ENCODE peak calls at places on chromosomes 13 and 19, in nine cellular contexts. I, F, O, X, A, K, L, B and Y are unnamed samples.

GRCh38 chr19:48445256-48445605 is 552 bp upstream of the GRWD1 start:
- DNase-seq in L (no peak), A (peak), F (no peak), B (peak), X (peak), K (peak), O (peak), I (no peak), Y (peak)

GRCh38 chr13:65768545-65768944 is 1461.6 kb downstream of the PCDH9 start:
- DNase-seq in I (no peak), O (no peak), F (no peak), K (no peak), L (no peak), A (no peak), B (no peak), X (no peak), Y (no peak)

GRCh38 chr13:37075164-37075563 is 15.7 kb upstream of the SUPT20H start:
- DNase-seq in F (no peak), I (no peak), A (no peak), B (no peak), K (no peak), L (no peak), O (no peak), X (peak), Y (no peak)

GRCh38 chr13:44576396-44577235 is 486 bp upstream of the TSC22D1 start:
- DNase-seq in O (no peak), F (no peak), K (peak), A (peak), B (no peak), L (peak), I (no peak), X (peak), Y (no peak)

GRCh38 chr19:48415395-48415794 is 21.9 kb downstream of the GRIN2D start:
- DNase-seq in K (peak), O (peak), L (no peak), X (peak), I (peak), A (peak), F (peak), B (peak), Y (peak)

GRCh38 chr19:5017235-5017634 is 48.3 kb downstream of the KDM4B start:
- DNase-seq in I (no peak), O (no peak), F (no peak), K (peak), L (no peak), X (no peak), B (no peak), A (peak), Y (peak)

GRCh38 chr19:5801796-5802616 is 2.9 kb upstream of the NRTN start:
- DNase-seq in B (peak), F (no peak), K (peak), L (no peak), O (no peak), A (no peak), X (peak), I (no peak), Y (peak)

GRCh38 chr13:44116562-44117315 is 237.0 kb downstream of the LACC1 start:
- DNase-seq in B (peak), O (no peak), A (no peak), X (peak), L (no peak), F (no peak), K (no peak), I (no peak), Y (no peak)

GRCh38 chr19:31733591-31733990 is 384.4 kb upstream of the TSHZ3 start:
- DNase-seq in O (no peak), F (no peak), L (no peak), A (no peak), X (no peak), B (no peak), K (no peak), I (peak), Y (no peak)

GRCh38 chr19:42176990-42177685 is 40.3 kb downstream of the DEDD2 start:
- DNase-seq in K (peak), B (peak), A (peak), X (peak), O (peak), L (peak), I (peak), F (peak), Y (peak)

GRCh38 chr19:17138937-17139598 is 63.5 kb downstream of the MYO9B start:
- DNase-seq in A (no peak), F (no peak), I (peak), O (no peak), L (no peak), K (no peak), B (peak), X (no peak), Y (no peak)

GRCh38 chr19:17136617-17137016 is 61.0 kb downstream of the MYO9B start:
- DNase-seq in X (no peak), O (no peak), F (no peak), L (no peak), B (no peak), K (no peak), A (no peak), I (no peak), Y (no peak)

GRCh38 chr19:17137417-17137816 is 61.8 kb downstream of the MYO9B start:
- DNase-seq in A (no peak), B (no peak), I (peak), L (no peak), K (no peak), F (no peak), X (peak), O (no peak), Y (no peak)

GRCh38 chr19:17136026-17136425 is 60.4 kb downstream of the MYO9B start:
- DNase-seq in B (peak), X (peak), F (no peak), L (no peak), A (no peak), O (no peak), K (peak), I (no peak), Y (no peak)
- H3K4me3 ChIP-seq in B (peak), X (no peak), F (no peak), L (no peak), A (no peak), O (peak), K (peak), I (no peak), Y (no peak)

DNA sequence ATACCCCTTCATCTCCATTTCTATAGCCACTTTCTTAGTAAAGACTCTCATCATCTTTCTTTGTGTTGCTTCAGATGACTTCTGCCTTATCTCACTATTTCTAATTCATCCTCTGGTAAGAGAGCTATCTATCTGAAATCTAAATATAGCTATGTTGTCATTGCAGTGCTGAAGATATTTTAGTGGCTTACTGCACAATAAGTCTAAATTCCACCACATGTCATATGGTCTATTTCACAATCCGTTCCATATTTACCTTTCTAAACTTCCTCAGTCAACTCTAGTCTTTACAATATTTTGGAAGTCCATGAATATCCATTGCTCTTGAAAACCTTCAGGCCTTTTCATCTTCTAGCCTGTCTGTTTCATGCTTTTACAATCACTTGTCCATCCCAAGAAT is 465.1 kb upstream of the SLC10A2 start:
- DNase-seq in X (no peak), F (no peak), B (no peak), A (no peak), I (no peak), O (no peak), L (no peak), K (no peak), Y (no peak)
- H3K4me3 ChIP-seq in X (no peak), F (no peak), B (no peak), A (no peak), I (no peak), O (no peak), L (no peak), K (no peak), Y (no peak)

GRCh38 chr19:3604227-3604986 is 2.3 kb downstream of the TBXA2R start:
- DNase-seq in A (no peak), O (no peak), B (no peak), F (no peak), X (peak), K (no peak), L (no peak), I (no peak), Y (no peak)

GRCh38 chr19:3605770-3606169 is 905 bp downstream of the TBXA2R start:
- DNase-seq in L (no peak), F (no peak), K (no peak), I (no peak), A (no peak), X (no peak), B (no peak), O (no peak), Y (no peak)

GRCh38 chr19:3606174-3606689 is 443 bp downstream of the TBXA2R start:
- DNase-seq in O (peak), I (no peak), F (peak), L (no peak), X (peak), A (no peak), B (no peak), K (peak), Y (no peak)

GRCh38 chr19:3604987-3605343 is 1.7 kb downstream of the TBXA2R start:
- DNase-seq in O (no peak), X (peak), A (no peak), F (no peak), B (no peak), L (no peak), K (no peak), I (no peak), Y (no peak)

DNA sequence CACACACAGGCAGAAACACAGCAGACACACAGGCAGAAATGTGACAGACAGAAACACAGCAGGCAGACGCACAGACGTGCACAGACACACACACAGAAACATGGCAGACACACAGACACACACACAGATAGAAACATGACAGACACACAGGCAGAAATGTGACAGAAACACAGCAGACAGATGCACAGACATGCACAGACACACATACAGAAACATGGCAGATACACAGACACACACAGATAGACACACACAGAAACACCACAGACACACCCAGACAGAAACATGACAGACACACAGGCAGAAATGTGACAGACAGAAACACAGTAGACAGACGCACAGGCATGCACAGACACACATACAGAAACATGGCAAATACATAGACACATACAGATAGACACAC is 1.3 kb downstream of the TBXA2R start:
- DNase-seq in K (no peak), X (no peak), F (no peak), L (no peak), O (no peak), A (no peak), I (no peak), B (no peak), Y (no peak)
- H3K4me3 ChIP-seq in K (no peak), X (no peak), F (peak), L (no peak), O (no peak), A (no peak), I (peak), B (peak), Y (no peak)

GRCh38 chr13:51934461-51935087 is 72.8 kb downstream of the CCDC70 start:
- DNase-seq in O (no peak), F (no peak), A (no peak), B (no peak), X (peak), K (no peak), I (no peak), L (no peak), Y (no peak)

GRCh38 chr13:51935326-51936171 is 73.8 kb downstream of the CCDC70 start:
- DNase-seq in O (no peak), A (peak), I (no peak), B (peak), K (peak), F (peak), X (peak), L (no peak), Y (peak)

GRCh38 chr13:51933466-51934058 is 71.8 kb downstream of the CCDC70 start:
- DNase-seq in B (no peak), X (no peak), I (no peak), A (no peak), O (no peak), L (no peak), F (no peak), K (no peak), Y (no peak)

GRCh38 chr13:51938454-51938853 is 72.8 kb downstream of the ATP7B start:
- DNase-seq in A (no peak), F (no peak), I (no peak), L (no peak), O (no peak), X (no peak), B (no peak), K (no peak), Y (no peak)

DNA sequence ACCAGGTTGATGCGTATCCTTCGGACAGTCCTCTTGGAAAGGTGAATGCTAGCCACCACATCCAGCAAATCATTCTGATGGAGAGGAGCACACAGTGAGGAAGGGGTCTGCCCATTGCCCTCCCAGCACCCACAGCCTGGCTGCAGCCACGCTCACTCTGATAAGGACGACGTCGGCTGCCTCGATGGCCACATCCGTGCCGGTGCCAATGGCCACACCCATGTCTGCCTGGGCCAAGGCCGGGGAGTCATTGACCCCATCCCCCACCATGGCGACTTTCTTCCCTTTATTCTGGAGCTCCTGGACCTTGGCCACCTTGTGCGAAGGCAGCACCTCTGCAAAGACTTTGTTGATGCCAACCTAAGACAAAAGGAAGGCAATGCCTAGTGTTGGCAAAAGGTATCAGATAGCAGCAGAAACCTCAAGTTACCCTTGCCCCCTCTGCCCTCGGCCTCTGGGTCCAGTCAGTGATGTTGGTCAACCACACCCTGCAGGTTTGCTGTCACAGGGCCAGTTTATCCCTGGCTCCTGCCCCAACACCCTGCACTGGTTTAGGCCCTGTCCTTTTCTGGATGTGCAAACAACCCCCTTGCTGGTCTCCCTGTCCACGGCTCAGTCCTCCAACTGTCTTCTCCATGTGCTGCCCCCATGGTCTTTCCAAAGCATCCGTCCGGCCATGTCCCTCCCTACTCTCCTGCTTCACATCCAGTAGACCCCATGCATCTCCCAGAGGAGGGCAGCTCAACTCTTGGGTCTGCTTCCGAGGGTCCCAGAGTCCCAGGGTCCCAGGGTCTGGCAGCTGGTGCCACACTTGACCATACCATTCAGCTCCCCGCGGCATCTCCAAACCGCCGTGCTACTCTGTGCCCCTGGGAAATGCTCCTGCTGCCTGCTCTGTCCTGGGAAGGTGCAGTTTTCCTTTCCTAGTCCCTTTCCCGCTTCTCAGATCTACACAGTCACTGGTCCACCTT is 73.6 kb downstream of the ATP7B start:
- DNase-seq in O (no peak), X (no peak), K (no peak), F (no peak), L (no peak), I (no peak), B (no peak), A (no peak), Y (no peak)
- H3K4me3 ChIP-seq in O (no peak), X (no peak), K (no peak), F (no peak), L (no peak), I (no peak), B (no peak), A (no peak), Y (no peak)